ENCODE peak calls at places on chromosomes 13 and 19, in ten cellular contexts. One of them, this sample, is unnamed.

GRCh38 chr13:73215807-73216206 is 157.0 kb downstream of the KLF5 start:
- DNase-seq in RWPE1: no peak
- DNase-seq in fibroblast of pulmonary artery: peak; percentile 17
- DNase-seq in cardiac muscle cell: no peak
- DNase-seq in neural crest cell: no peak
- DNase-seq in AG04450: no peak
- DNase-seq in hepatocyte: no peak
- DNase-seq in psoas muscle: no peak
- DNase-seq in AG09319: no peak
- DNase-seq in progenitor cell of endocrine pancreas: no peak
- DNase-seq in this sample: no peak

GRCh38 chr13:75760182-75760981 is 124.3 kb downstream of the LMO7 start:
- DNase-seq in RWPE1: peak; percentile 68
- DNase-seq in fibroblast of pulmonary artery: no peak
- DNase-seq in cardiac muscle cell: peak; percentile 40
- DNase-seq in neural crest cell: no peak
- DNase-seq in AG04450: no peak
- DNase-seq in hepatocyte: peak; percentile 83
- DNase-seq in psoas muscle: no peak
- DNase-seq in AG09319: no peak
- DNase-seq in progenitor cell of endocrine pancreas: no peak
- DNase-seq in this sample: no peak

GRCh38 chr19:16325671-16326400 is 1.2 kb downstream of the KLF2 start:
- DNase-seq in RWPE1: no peak
- DNase-seq in fibroblast of pulmonary artery: peak; percentile 59
- DNase-seq in cardiac muscle cell: peak; percentile 66
- DNase-seq in neural crest cell: no peak
- DNase-seq in AG04450: no peak
- DNase-seq in hepatocyte: peak; percentile 50
- DNase-seq in psoas muscle: peak; percentile 49
- DNase-seq in AG09319: no peak
- DNase-seq in progenitor cell of endocrine pancreas: peak; percentile 38
- DNase-seq in this sample: no peak

GRCh38 chr19:49981603-49982593 is 20.9 kb upstream of the SIGLEC11 start:
- DNase-seq in RWPE1: no peak
- DNase-seq in fibroblast of pulmonary artery: no peak
- DNase-seq in cardiac muscle cell: no peak
- DNase-seq in neural crest cell: no peak
- DNase-seq in AG04450: no peak
- DNase-seq in hepatocyte: peak; percentile 71
- DNase-seq in psoas muscle: no peak
- DNase-seq in AG09319: no peak
- DNase-seq in progenitor cell of endocrine pancreas: no peak
- DNase-seq in this sample: no peak

GRCh38 chr19:35311901-35312665 is 16.9 kb upstream of the CD22 start:
- DNase-seq in RWPE1: no peak
- DNase-seq in fibroblast of pulmonary artery: no peak
- DNase-seq in cardiac muscle cell: no peak
- DNase-seq in neural crest cell: no peak
- DNase-seq in AG04450: no peak
- DNase-seq in hepatocyte: no peak
- DNase-seq in psoas muscle: no peak
- DNase-seq in AG09319: no peak
- DNase-seq in progenitor cell of endocrine pancreas: no peak
- DNase-seq in this sample: no peak

GRCh38 chr13:63448654-63449053 is 2033.0 kb upstream of the PCDH20 start:
- DNase-seq in RWPE1: no peak
- DNase-seq in fibroblast of pulmonary artery: no peak
- DNase-seq in cardiac muscle cell: no peak
- DNase-seq in neural crest cell: no peak
- DNase-seq in AG04450: no peak
- DNase-seq in hepatocyte: no peak
- DNase-seq in psoas muscle: no peak
- DNase-seq in AG09319: no peak
- DNase-seq in progenitor cell of endocrine pancreas: no peak
- DNase-seq in this sample: no peak

GRCh38 chr13:20359335-20359734 is 127.2 kb upstream of the GJB6 start:
- DNase-seq in RWPE1: peak; percentile 95
- DNase-seq in fibroblast of pulmonary artery: peak; percentile 96
- DNase-seq in cardiac muscle cell: no peak
- DNase-seq in neural crest cell: no peak
- DNase-seq in AG04450: peak; percentile 92
- DNase-seq in hepatocyte: no peak
- DNase-seq in psoas muscle: no peak
- DNase-seq in AG09319: peak; percentile 51
- DNase-seq in progenitor cell of endocrine pancreas: no peak
- DNase-seq in this sample: no peak

GRCh38 chr13:34808649-34809048 is 133.4 kb upstream of the NBEA start:
- DNase-seq in RWPE1: no peak
- DNase-seq in fibroblast of pulmonary artery: no peak
- DNase-seq in cardiac muscle cell: no peak
- DNase-seq in neural crest cell: no peak
- DNase-seq in AG04450: no peak
- DNase-seq in hepatocyte: no peak
- DNase-seq in psoas muscle: no peak
- DNase-seq in AG09319: no peak
- DNase-seq in progenitor cell of endocrine pancreas: no peak
- DNase-seq in this sample: no peak

GRCh38 chr19:4598712-4599111 is 39.2 kb upstream of the SEMA6B start:
- DNase-seq in RWPE1: no peak
- DNase-seq in fibroblast of pulmonary artery: no peak
- DNase-seq in cardiac muscle cell: no peak
- DNase-seq in neural crest cell: no peak
- DNase-seq in AG04450: no peak
- DNase-seq in hepatocyte: no peak
- DNase-seq in psoas muscle: no peak
- DNase-seq in AG09319: no peak
- DNase-seq in progenitor cell of endocrine pancreas: no peak
- DNase-seq in this sample: no peak

GRCh38 chr19:53101518-53101917 is 1.7 kb downstream of the ZNF160 start:
- DNase-seq in RWPE1: no peak
- DNase-seq in fibroblast of pulmonary artery: no peak
- DNase-seq in cardiac muscle cell: no peak
- DNase-seq in neural crest cell: no peak
- DNase-seq in AG04450: no peak
- DNase-seq in hepatocyte: peak; percentile 64
- DNase-seq in psoas muscle: no peak
- DNase-seq in AG09319: no peak
- DNase-seq in progenitor cell of endocrine pancreas: no peak
- DNase-seq in this sample: no peak

GRCh38 chr19:7868671-7869452 is 5.3 kb downstream of the PRR36 start:
- DNase-seq in RWPE1: peak; percentile 76
- DNase-seq in fibroblast of pulmonary artery: peak; percentile 62
- DNase-seq in cardiac muscle cell: peak; percentile 92
- DNase-seq in neural crest cell: peak; percentile 57
- DNase-seq in AG04450: no peak
- DNase-seq in hepatocyte: peak; percentile 93
- DNase-seq in psoas muscle: peak; percentile 63
- DNase-seq in AG09319: no peak
- DNase-seq in progenitor cell of endocrine pancreas: peak; percentile 64
- DNase-seq in this sample: peak; percentile 80

DNA sequence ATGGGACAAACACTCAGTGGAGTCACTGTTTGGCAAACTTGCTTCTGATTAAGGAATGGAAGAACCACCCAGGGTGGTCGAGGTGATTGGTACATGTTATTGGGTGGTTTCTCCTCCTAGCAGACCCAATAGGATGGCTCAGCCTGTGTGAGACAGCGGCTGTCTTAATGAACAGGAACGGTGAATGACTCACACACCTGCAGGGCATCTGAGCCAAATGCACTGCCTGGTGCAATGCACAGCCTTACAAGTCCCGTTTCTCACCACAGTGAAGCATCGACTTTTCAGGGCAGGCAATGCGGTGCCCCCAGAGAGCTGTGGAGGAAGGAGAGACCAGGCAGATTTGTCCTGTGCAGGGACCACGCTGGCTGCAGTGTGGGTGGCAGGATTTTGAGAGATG is 238.5 kb downstream of the FGF9 start:
- DNase-seq in RWPE1: peak; percentile 62
- DNase-seq in fibroblast of pulmonary artery: no peak
- DNase-seq in cardiac muscle cell: no peak
- DNase-seq in neural crest cell: no peak
- DNase-seq in AG04450: no peak
- DNase-seq in hepatocyte: no peak
- DNase-seq in psoas muscle: no peak
- DNase-seq in AG09319: no peak
- DNase-seq in progenitor cell of endocrine pancreas: no peak
- DNase-seq in this sample: no peak
- TF ChIP-seq CTCF in RWPE1: no peak
- TF ChIP-seq CTCF in fibroblast of pulmonary artery: no peak
- TF ChIP-seq CTCF in cardiac muscle cell: no peak
- TF ChIP-seq CTCF in neural crest cell: no peak
- TF ChIP-seq CTCF in AG04450: no peak
- TF ChIP-seq CTCF in hepatocyte: no peak
- TF ChIP-seq CTCF in psoas muscle: no peak
- TF ChIP-seq CTCF in AG09319: no peak
- TF ChIP-seq CTCF in progenitor cell of endocrine pancreas: no peak
- TF ChIP-seq CTCF in this sample: no peak

DNA sequence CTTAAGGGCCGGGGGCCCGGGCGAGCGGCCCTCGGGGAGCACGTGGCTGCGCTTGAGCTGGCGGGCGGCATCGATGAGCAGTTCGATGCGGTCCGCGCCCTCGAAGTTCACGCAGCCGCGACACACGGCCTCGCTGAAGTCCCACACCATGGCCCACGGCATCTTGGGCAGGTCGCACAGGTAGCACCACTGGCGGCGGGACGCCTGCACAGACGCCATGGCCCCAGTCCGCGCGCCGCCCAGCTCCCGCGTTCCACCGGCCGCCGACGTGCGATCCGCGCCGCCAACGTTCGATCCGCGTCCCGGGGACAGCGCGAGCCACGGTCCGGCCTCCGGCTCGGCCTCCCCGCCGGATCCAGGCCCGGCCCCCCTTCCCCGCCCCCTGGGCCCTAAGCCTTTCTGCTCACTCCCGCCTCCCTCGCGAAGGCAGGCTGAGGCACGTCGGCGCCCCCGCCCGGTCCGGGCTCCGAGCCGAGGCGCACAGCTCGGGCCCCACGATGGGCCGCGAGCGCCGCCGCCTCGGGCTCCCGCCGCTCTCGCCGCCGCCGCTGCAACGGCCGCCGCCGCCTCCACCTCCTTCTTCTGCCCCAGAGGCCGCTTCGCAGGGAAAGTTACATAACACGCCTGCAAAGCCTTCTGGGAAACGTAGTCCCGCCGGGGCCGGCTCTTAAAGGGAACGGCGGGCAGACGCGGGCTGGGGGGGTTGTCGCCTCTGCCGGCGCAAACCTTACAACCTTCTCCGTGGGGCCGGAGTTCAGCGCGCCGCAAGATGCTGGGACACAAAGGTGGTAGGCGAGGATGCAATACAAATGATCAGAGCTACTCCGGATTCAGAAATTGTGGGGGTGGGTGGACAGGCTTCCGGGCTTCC is at the start of gene IRF2BP1:
- DNase-seq in RWPE1: peak; percentile 91
- DNase-seq in fibroblast of pulmonary artery: peak; percentile 94
- DNase-seq in cardiac muscle cell: peak; percentile 96
- DNase-seq in neural crest cell: peak; percentile 82
- DNase-seq in AG04450: peak; percentile 81
- DNase-seq in hepatocyte: peak; percentile 97
- DNase-seq in psoas muscle: peak; percentile 91
- DNase-seq in AG09319: peak; percentile 72
- DNase-seq in progenitor cell of endocrine pancreas: peak; percentile 80
- DNase-seq in this sample: peak; percentile 83
- TF ChIP-seq CTCF in RWPE1: no peak
- TF ChIP-seq CTCF in fibroblast of pulmonary artery: no peak
- TF ChIP-seq CTCF in cardiac muscle cell: no peak
- TF ChIP-seq CTCF in neural crest cell: no peak
- TF ChIP-seq CTCF in AG04450: no peak
- TF ChIP-seq CTCF in hepatocyte: no peak
- TF ChIP-seq CTCF in psoas muscle: no peak
- TF ChIP-seq CTCF in AG09319: no peak
- TF ChIP-seq CTCF in progenitor cell of endocrine pancreas: no peak
- TF ChIP-seq CTCF in this sample: no peak

DNA sequence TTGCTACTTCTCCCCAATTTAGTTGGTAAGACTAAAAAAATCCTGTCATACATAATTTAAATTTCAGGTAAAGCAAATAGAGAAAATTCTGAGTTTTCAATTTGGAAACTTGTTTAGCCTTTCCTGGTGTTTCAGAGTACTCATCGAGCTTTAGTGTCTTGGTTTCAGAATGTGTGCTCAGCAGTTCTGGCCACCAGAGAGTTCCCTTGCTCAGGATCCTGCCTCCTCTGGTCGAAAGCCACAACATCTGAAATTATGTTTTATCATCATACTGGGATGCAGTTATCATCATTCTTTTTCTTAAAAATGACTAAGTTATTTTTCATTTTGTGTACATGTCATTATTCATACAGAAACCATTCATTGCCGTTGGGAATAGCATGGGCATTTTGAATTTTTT is 263.2 kb upstream of the SPRY2 start:
- DNase-seq in RWPE1: no peak
- DNase-seq in fibroblast of pulmonary artery: peak; percentile 52
- DNase-seq in cardiac muscle cell: no peak
- DNase-seq in neural crest cell: no peak
- DNase-seq in AG04450: no peak
- DNase-seq in hepatocyte: no peak
- DNase-seq in psoas muscle: peak; percentile 13
- DNase-seq in AG09319: no peak
- DNase-seq in progenitor cell of endocrine pancreas: no peak
- DNase-seq in this sample: no peak
- TF ChIP-seq CTCF in RWPE1: no peak
- TF ChIP-seq CTCF in fibroblast of pulmonary artery: peak; percentile 37
- TF ChIP-seq CTCF in cardiac muscle cell: peak; percentile 41
- TF ChIP-seq CTCF in neural crest cell: no peak
- TF ChIP-seq CTCF in AG04450: no peak
- TF ChIP-seq CTCF in hepatocyte: no peak
- TF ChIP-seq CTCF in psoas muscle: no peak
- TF ChIP-seq CTCF in AG09319: no peak
- TF ChIP-seq CTCF in progenitor cell of endocrine pancreas: no peak
- TF ChIP-seq CTCF in this sample: no peak

GRCh38 chr13:44989071-44989889 is at the start of the genes GPALPP1 and NUFIP1:
- DNase-seq in RWPE1: peak; percentile 94
- DNase-seq in fibroblast of pulmonary artery: peak; percentile 96
- DNase-seq in cardiac muscle cell: peak; percentile 99
- DNase-seq in neural crest cell: peak; percentile 89
- DNase-seq in AG04450: peak; percentile 80
- DNase-seq in hepatocyte: peak; percentile 96
- DNase-seq in psoas muscle: peak; percentile 94
- DNase-seq in AG09319: peak; percentile 78
- DNase-seq in progenitor cell of endocrine pancreas: peak; percentile 76
- DNase-seq in this sample: peak; percentile 88
- TF ChIP-seq CTCF in RWPE1: no peak
- TF ChIP-seq CTCF in fibroblast of pulmonary artery: peak; percentile 4
- TF ChIP-seq CTCF in cardiac muscle cell: no peak
- TF ChIP-seq CTCF in neural crest cell: peak; percentile 20
- TF ChIP-seq CTCF in AG04450: peak; percentile 3
- TF ChIP-seq CTCF in hepatocyte: no peak
- TF ChIP-seq CTCF in psoas muscle: peak; percentile 15
- TF ChIP-seq CTCF in AG09319: no peak
- TF ChIP-seq CTCF in progenitor cell of endocrine pancreas: no peak
- TF ChIP-seq CTCF in this sample: no peak

This sample was measured in endothelial cell.